ENCODE peak calls at places on chromosomes 13 and 19, in six cellular contexts. A is IMR-90, N is H1, H is neuronal stem cell, Y is mesendoderm, W is H9. F is an unnamed sample.
A peak's percentile ranks its signal among the peaks of the same experiment; 100 is the strongest.

GRCh38 chr13:82292334-82292733 is 1589.9 kb downstream of the SLITRK1 start:
- DNase-seq in A (no peak), N (no peak), H (no peak), Y (no peak), W (no peak), F (no peak)

GRCh38 chr13:106696719-106697118 is 128.8 kb upstream of the ARGLU1 start:
- DNase-seq in A (no peak), N (no peak), H (no peak), Y (no peak), W (no peak), F (no peak)

GRCh38 chr19:8145969-8146368 is 3.4 kb downstream of the FBN3 start:
- DNase-seq in A (no peak), N (no peak), H (no peak), Y (peak; percentile 40), W (peak; percentile 89), F (no peak)

GRCh38 chr19:27742041-27742440 is 1470.9 kb downstream of the UQCRFS1 start:
- DNase-seq in A (no peak), N (no peak), H (no peak), Y (no peak), W (no peak), F (no peak)

GRCh38 chr19:55353803-55354697 is 469 bp downstream of the COX6B2 start:
- DNase-seq in A (peak; percentile 43), N (peak; percentile 92), H (no peak), Y (peak; percentile 75), W (peak; percentile 88), F (peak; percentile 76)

GRCh38 chr13:93220073-93220472 is 6.5 kb upstream of the GPC6 start:
- DNase-seq in A (no peak), N (no peak), H (no peak), Y (no peak), W (no peak), F (no peak)

GRCh38 chr13:80663788-80664187 is 322.9 kb upstream of the SPRY2 start:
- DNase-seq in A (no peak), N (no peak), H (no peak), Y (no peak), W (no peak), F (no peak)

GRCh38 chr13:21997726-21998125 is 326.9 kb downstream of the FGF9 start:
- DNase-seq in A (no peak), N (no peak), H (no peak), Y (no peak), W (no peak), F (no peak)

GRCh38 chr13:51423766-51424165 is 29.1 kb downstream of the INTS6 start:
- DNase-seq in A (no peak), N (no peak), H (no peak), Y (no peak), W (no peak), F (no peak)

GRCh38 chr19:13794388-13794751 is 873 bp upstream of the ZSWIM4 start:
- DNase-seq in A (peak; percentile 96), N (no peak), H (no peak), Y (no peak), W (no peak), F (peak; percentile 94)

GRCh38 chr19:4660181-4660791 is 9.9 kb downstream of the MYDGF start:
- DNase-seq in A (no peak), N (peak; percentile 67), H (no peak), Y (peak; percentile 74), W (peak; percentile 83), F (peak; percentile 22)

DNA sequence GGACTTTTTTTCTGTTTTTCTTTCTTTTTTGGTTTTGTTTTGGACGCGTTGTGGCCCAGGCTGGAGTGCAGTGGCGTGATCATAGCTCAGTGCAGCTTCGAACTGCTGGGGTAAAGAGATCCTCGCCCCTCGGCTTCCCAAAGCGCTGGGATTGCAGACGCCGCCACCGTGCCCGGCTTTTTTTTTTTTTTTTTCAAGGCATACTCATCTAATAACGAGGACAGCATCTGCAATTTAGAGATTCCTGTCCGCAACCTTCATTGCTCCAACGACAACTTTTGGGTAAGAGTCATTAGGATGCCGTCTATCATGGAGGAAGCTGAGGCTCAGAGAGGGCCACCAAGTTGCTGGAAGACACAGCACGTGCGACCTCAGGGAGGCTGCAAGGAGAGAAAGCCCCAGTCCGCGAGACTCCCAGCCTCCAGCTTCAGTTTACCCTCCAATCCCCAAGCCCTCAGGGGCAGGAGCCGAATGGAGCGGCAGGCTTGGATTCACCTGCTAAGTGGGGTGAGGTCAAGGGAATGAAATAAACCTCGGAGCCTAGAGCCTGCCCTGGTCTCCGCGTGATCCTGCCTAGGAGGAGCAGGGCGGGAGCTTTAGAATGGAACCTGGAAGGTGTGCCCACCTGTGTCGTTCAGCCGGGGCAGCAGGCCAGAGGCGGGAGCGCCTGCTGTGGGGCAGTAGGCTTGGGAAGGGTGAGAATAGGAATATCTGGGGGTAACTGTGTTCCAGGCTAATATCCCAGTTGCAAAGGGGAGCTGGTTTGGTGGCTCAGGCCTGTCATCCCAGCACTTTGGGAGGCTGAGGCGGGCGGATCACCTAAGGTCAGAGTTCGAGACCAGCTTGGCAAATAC is 676 bp upstream of the POLRMT start:
- DNase-seq in A (peak; percentile 11), N (no peak), H (no peak), Y (peak; percentile 34), W (no peak), F (no peak)
- H3K18ac ChIP-seq in A (peak overlapping the region; percentile 44), N (no peak overlapping the region), H (peak overlapping the region; percentile 94), Y (no peak overlapping the region), W (no peak overlapping the region), F (peak overlapping the region; percentile 50)

GRCh38 chr13:98476106-98476505 is 100.8 kb downstream of the STK24 start:
- DNase-seq in A (no peak), N (no peak), H (no peak), Y (peak; percentile 82), W (peak; percentile 87), F (no peak)

GRCh38 chr13:98475521-98475920 is 101.4 kb downstream of the STK24 start:
- DNase-seq in A (no peak), N (peak; percentile 78), H (peak; percentile 66), Y (peak; percentile 82), W (peak; percentile 95), F (peak; percentile 75)

GRCh38 chr13:98473792-98474153 is 103.1 kb downstream of the STK24 start:
- DNase-seq in A (no peak), N (no peak), H (no peak), Y (no peak), W (no peak), F (no peak)

GRCh38 chr13:98474292-98474691 is 102.6 kb downstream of the STK24 start:
- DNase-seq in A (no peak), N (no peak), H (no peak), Y (no peak), W (no peak), F (no peak)

DNA sequence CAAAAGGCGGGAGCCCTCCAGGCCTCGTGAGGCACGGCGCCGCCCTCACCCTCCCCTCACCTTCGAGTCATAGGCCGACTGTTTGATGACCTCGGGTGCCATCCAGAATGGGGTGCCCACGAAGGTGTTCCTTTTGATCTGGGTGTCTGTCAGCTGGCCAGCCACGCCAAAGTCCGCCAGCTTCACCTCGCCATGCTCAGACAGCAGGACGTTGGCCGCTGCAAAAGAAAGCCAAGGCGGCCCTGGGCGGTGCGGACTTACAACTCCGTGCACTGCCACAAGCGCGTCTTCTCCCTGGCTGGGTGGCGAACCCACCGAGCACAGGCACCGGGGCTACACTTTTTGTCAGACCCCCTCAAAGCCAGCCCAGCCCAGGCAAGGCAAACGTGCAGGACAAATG is 102.1 kb downstream of the STK24 start:
- DNase-seq in A (no peak), N (no peak), H (no peak), Y (no peak), W (no peak), F (no peak)
- H3K18ac ChIP-seq in A (no peak overlapping the region), N (no peak overlapping the region), H (peak overlapping the region; percentile 85), Y (no peak overlapping the region), W (no peak overlapping the region), F (peak overlapping the region; percentile 82)

GRCh38 chr19:46943150-46943946 is 76.3 kb upstream of the NPAS1 start:
- DNase-seq in A (no peak), N (no peak), H (no peak), Y (no peak), W (no peak), F (no peak)

GRCh38 chr19:46946090-46946489 is 73.5 kb upstream of the NPAS1 start:
- DNase-seq in A (no peak), N (no peak), H (no peak), Y (no peak), W (no peak), F (no peak)

GRCh38 chr19:46944918-46945628 is 74.6 kb upstream of the NPAS1 start:
- DNase-seq in A (peak; percentile 70), N (peak; percentile 52), H (peak; percentile 69), Y (peak; percentile 65), W (peak; percentile 61), F (peak; percentile 92)

GRCh38 chr19:46945668-46946067 is 74.0 kb upstream of the NPAS1 start:
- DNase-seq in A (no peak), N (no peak), H (no peak), Y (no peak), W (no peak), F (peak; percentile 37)

DNA sequence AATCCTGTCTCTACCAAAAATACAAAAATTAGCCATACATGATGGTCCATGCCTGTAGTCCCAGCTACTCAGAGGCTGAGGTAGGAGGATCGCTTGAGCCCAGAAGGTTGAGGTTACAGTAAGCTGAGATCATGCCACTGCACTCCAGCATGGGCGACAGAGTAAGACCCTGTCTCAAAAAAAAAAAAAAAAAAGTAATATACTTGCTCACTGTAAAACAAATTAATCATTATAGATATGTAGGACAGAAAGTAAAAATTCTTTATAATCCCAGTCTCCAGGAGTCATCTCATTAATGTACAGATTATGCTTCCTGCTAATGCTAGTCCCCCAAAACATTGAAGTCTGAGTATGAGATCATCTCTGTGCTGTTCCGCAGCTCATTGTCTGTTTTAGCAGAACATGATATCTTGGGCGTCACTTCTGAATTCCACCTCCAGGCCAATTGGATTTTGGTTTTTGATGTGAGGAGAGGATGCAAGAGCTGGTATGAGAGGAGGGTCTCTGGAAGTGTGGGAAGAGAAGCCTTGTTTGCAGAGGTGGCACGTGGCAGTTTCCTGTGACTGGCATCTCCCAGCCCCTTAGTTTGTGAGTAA is 75.4 kb upstream of the NPAS1 start:
- DNase-seq in A (no peak), N (no peak), H (no peak), Y (no peak), W (no peak), F (no peak)
- H3K18ac ChIP-seq in A (no peak overlapping the region), N (no peak overlapping the region), H (no peak overlapping the region), Y (no peak overlapping the region), W (no peak overlapping the region), F (peak overlapping the region; percentile 18)

DNA sequence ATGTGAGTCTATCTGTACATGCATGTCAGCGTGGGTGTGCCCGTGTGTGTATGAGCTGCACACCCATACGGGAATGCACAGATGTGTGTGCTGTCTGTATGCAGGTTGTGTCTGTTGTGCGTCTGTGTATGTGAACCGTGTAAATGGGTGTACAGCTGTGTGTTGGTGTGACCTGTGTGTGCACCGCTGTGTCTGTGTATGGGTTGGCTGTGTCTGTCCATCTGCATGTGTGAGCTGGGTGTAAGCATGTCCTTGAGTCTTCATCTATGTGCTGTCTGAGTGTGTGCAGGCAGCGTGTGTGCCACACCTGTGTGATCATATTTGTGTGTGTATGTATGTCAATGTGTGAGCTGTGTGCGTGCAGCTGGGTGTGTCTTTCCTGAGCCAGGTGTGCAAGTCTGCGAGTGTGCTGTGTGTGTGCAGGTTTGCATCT is 1.6 kb downstream of the NOTCH3 start:
- DNase-seq in A (no peak), N (no peak), H (no peak), Y (no peak), W (no peak), F (no peak)
- H3K18ac ChIP-seq in A (no peak overlapping the region), N (peak overlapping the region; percentile 88), H (peak overlapping the region; percentile 13), Y (peak overlapping the region; percentile 97), W (no peak overlapping the region), F (peak overlapping the region; percentile 29)

DNA sequence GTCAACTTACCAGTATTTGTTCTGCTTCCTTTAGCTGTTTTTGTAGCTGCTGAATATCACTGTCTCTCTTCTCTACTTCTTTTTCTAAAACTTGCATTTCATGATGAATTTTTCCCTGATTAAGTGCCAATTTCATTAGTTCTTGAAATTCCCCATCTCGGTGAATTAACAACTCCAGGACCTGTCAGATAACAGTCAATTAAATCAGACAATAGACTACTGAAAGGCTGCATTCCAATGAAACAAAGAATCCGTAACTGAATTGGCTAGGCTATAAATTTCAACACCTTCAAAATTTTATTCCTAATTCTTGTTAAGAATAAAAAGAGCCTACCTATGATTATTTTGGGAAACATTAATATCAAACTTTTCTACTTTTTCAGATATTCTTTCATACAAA is 8.6 kb downstream of the MED4 start:
- DNase-seq in A (no peak), N (no peak), H (no peak), Y (peak; percentile 70), W (no peak), F (no peak)
- H3K18ac ChIP-seq in A (no peak overlapping the region), N (no peak overlapping the region), H (no peak overlapping the region), Y (no peak overlapping the region), W (no peak overlapping the region), F (no peak overlapping the region)